ENCODE peak calls at places on chromosomes 12 and 14, in seven cellular contexts. Z is kidney, K is WTC11, I is endothelial cell, E is fibroblast of lung, A is pancreas, G is heart left ventricle. H is an unnamed sample.

GRCh38 chr14:100873083-100873482 is 30.4 kb downstream of the RTL1 start:
- DNase-seq in I (no peak), Z (peak), E (no peak), G (no peak), A (no peak), K (no peak), H (no peak)

GRCh38 chr12:33617218-33617617 is 177.6 kb upstream of the SYT10 start:
- DNase-seq in I (no peak), Z (no peak), G (no peak), K (no peak), A (no peak), E (no peak), H (no peak)

GRCh38 chr14:23005861-23006534 is 3.9 kb downstream of the C14orf93 start:
- DNase-seq in G (no peak), I (no peak), E (no peak), K (no peak), A (no peak), Z (no peak), H (no peak)

GRCh38 chr14:91281346-91281745 is 36.8 kb upstream of the GPR68 start:
- DNase-seq in I (no peak), A (no peak), G (no peak), E (no peak), K (no peak), Z (no peak), H (no peak)

GRCh38 chr12:115930336-115930735 is 347.2 kb downstream of the MED13L start:
- DNase-seq in G (no peak), Z (no peak), I (no peak), E (no peak), A (no peak), K (no peak), H (no peak)

GRCh38 chr12:100375023-100375737 is 18.3 kb downstream of the SLC17A8 start:
- DNase-seq in A (no peak), E (peak), G (peak), K (no peak), Z (no peak), I (no peak), H (no peak)

GRCh38 chr12:70317781-70318180 is 48.3 kb upstream of the KCNMB4 start:
- DNase-seq in K (no peak), Z (no peak), A (no peak), G (no peak), I (no peak), E (no peak), H (no peak)

GRCh38 chr12:29164477-29165163 is 15.5 kb downstream of the FAR2 start:
- DNase-seq in E (peak), K (no peak), A (no peak), Z (no peak), I (no peak), G (no peak), H (no peak)

GRCh38 chr14:64569108-64570045 is 19.6 kb downstream of the PPP1R36 start:
- DNase-seq in G (peak), I (no peak), E (peak), A (no peak), Z (peak), K (no peak), H (no peak)

GRCh38 chr12:125890366-125890905 is 825.2 kb downstream of the AACS start:
- DNase-seq in A (no peak), E (no peak), K (no peak), I (no peak), G (no peak), Z (no peak), H (no peak)

GRCh38 chr14:101554991-101555668 is 6.2 kb upstream of the DIO3 start:
- DNase-seq in I (no peak), A (no peak), K (no peak), G (no peak), Z (peak), E (no peak), H (no peak)

GRCh38 chr12:79818856-79819255 is 116.0 kb downstream of the PPP1R12A start:
- DNase-seq in E (no peak), G (no peak), Z (no peak), I (no peak), K (no peak), A (no peak), H (no peak)

GRCh38 chr14:76715102-76715926 is 46.0 kb upstream of the VASH1 start:
- DNase-seq in I (no peak), K (no peak), Z (no peak), A (no peak), E (no peak), G (peak), H (no peak)

GRCh38 chr14:47678993-47679392 is 3.6 kb upstream of the MDGA2 start:
- DNase-seq in G (no peak), E (no peak), I (no peak), A (no peak), K (no peak), Z (no peak), H (no peak)

GRCh38 chr12:70692681-70693288 is 55.6 kb upstream of the PTPRB start:
- DNase-seq in K (no peak), Z (no peak), I (no peak), G (no peak), A (no peak), E (peak), H (no peak)

GRCh38 chr12:10067942-10068341 is 30.8 kb downstream of the CLEC1A start:
- DNase-seq in Z (no peak), A (no peak), G (peak), I (peak), K (no peak), E (no peak), H (no peak)

GRCh38 chr14:91100086-91100485 is 13.8 kb upstream of the DGLUCY start:
- DNase-seq in K (no peak), Z (no peak), A (no peak), I (no peak), G (no peak), E (no peak), H (no peak)

GRCh38 chr12:123150804-123151678 is at the start of gene PITPNM2:
- DNase-seq in G (peak), A (peak), K (peak), Z (peak), E (peak), I (peak), H (no peak)

GRCh38 chr14:60226296-60226695 is 22.7 kb upstream of the PPM1A start:
- DNase-seq in G (no peak), K (no peak), A (no peak), I (no peak), Z (no peak), E (no peak), H (no peak)

DNA sequence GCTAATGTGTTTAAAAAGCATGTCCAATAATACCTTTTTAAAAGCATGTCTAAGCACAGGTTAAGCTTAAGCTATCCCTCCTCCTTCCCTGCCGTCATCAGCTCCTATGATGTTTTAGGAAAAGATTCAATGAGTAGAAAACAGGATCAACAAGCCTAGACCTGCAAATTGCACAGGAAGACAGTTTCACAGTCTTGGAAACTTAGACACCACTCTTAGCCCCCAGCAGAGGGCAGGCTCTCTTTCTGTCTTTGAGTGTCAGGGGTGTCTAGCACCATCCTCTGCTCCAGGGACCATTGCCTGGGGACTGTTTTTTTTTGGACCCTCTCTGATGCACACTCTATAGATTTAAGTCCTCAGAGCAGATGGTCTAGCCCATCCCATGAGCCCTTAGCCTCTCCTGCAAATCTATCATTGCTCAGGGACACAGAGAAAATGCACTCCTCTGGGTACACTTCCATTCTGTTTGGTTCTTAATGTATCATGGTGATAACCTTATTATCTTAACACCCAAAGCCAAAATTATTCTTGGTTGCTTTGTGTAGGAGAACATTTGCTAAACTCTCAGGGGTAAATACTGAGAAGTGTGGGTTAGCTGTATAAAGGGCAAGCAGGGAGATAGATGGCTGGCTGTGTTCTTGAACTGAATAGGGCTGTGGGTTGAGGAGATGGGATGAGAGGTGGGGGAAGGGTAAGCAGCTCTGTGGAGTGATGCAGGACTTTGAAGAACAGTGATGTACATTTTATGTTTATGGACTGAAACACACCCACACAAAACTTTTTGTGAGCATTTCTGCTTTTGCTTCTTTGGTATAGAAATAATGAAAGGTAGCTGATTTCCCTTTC is 259.9 kb upstream of the DDHD1 start:
- DNase-seq in A (no peak), K (no peak), G (no peak), Z (no peak), E (no peak), I (no peak), H (no peak)
- TF ChIP-seq CTCF in A (no peak), K (no peak), G (no peak), Z (peak), E (peak), I (peak), H (no peak)

DNA sequence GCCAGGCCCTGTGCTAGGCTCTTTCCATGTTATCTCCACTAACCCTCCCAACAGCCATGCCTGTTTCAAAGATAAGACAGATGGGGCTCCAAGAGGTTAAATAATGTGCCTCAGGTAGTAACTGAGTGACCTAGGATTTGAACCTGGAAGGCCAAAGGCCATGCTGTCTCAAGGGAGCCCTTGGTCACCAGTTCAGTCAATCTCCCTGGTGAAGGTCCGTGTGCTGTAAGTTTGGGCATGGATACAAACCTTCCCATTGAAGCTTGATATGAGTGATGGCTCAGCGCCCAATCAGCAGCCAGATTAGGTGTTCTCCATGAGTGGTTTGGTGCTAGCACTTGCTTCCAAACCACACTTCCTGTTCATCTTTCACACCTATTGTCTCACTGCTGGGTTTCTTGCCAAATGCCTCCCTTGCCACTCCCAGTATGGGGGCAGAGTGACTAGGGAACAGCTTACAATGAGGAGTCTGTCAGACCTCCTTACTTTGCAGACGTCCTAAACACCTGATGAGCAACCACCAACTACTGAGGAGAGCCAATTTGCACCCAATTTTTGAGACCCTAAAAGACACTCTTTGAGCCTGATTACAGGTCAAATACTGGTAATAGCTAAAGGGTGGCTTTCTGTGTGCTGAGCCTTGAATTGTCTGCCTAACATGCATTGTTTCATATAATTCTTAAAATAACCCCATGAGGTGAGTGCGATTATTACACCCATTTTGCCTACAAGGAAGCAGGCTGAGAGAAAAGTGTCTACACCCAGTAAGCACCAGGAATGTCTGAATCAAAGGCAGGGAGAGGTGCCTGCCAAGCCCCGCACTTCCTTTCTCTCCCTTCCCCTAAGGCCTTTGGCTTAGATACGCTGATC is 48.5 kb upstream of the FOS start:
- DNase-seq in E (no peak), I (no peak), A (no peak), G (peak), K (no peak), Z (peak), H (no peak)
- TF ChIP-seq CTCF in E (peak), I (peak), A (no peak), G (no peak), K (no peak), Z (no peak), H (no peak)

GRCh38 chr14:85317491-85318021 is 212.4 kb upstream of the FLRT2 start:
- DNase-seq in A (no peak), I (no peak), K (no peak), Z (no peak), E (no peak), G (no peak), H (no peak)
- TF ChIP-seq CTCF in A (no peak), I (no peak), K (no peak), Z (no peak), E (no peak), G (no peak), H (no peak)

GRCh38 chr12:106323537-106323936 is 21.0 kb downstream of the TCP11L2 start:
- DNase-seq in I (no peak), G (no peak), A (no peak), K (no peak), E (no peak), Z (no peak), H (no peak)

GRCh38 chr12:106315523-106315922 is 13.0 kb downstream of the TCP11L2 start:
- DNase-seq in A (no peak), K (no peak), G (no peak), Z (no peak), I (no peak), E (no peak), H (no peak)

GRCh38 chr12:106317406-106318082 is 15.0 kb downstream of the TCP11L2 start:
- DNase-seq in G (no peak), E (no peak), I (no peak), Z (no peak), K (no peak), A (no peak), H (no peak)

DNA sequence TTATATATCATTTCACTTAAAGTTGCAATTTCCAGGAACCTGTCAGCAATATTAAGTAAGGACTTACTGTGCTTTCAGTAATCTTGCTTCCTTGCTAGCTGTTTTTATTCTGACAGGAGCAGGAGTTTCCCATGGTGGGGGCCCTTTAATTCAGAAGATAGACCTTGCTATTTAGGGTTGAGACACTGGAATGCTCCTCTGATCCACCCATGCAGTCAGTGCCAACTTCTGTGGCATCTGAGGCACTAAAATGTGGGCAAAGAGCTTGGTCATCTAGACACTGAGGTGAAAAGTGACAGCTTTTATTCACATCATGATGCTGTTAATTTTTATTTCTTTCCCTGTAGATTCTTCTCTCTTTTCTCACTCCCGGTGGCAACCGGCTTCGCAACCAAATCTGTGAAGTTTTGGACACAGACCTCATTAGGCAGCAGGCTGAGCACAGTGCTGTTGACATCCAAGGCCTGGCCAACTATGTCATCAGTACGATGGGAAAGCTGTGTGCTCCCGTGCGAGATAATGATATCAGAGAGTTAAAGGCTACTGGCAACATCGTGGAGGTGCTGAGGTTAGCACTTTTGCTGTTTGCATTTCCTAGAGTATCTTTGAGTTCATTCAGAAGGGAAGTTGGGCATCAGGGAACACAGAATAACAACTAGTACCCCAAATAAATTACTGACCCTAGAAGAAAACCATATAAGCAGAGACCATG is 18.8 kb downstream of the TCP11L2 start:
- DNase-seq in E (no peak), I (no peak), A (no peak), K (no peak), G (no peak), Z (no peak), H (no peak)
- TF ChIP-seq CTCF in E (no peak), I (no peak), A (no peak), K (no peak), G (no peak), Z (no peak), H (no peak)

DNA sequence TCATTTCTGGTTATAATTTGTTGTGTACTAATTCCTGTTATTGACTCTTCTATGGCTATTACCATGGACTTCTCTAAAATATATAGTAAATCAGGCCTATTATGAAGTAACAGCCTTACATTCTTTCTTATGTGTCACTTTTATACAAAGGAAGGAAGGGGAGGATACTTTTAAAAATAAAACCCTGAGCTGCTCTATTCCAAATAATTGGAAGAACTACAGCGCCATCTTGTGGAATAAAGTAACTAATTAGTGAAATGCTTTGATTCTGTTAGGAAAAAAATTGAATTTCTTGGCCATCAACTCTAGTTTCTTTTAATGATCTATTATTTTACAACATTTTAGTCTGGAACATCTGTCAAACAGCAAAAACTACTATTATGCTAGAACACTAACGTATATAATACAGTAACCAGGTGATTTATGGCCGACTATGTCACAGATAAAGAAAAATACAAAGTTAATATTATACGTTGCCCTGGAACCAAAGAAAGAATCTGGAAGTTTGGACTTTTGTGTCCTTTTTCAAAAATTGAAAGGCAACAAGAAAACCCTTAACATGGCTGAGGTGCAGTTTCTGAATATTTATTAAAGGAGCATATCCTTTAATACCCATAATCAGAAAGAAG is 55.0 kb upstream of the NELL2 start:
- DNase-seq in E (peak), A (no peak), G (no peak), Z (no peak), I (no peak), K (no peak), H (no peak)
- TF ChIP-seq CTCF in E (peak), A (peak), G (peak), Z (peak), I (peak), K (peak), H (no peak)

GRCh38 chr14:51131516-51131915 is 36.6 kb upstream of the TRIM9 start:
- DNase-seq in Z (no peak), K (no peak), G (no peak), E (no peak), A (no peak), I (no peak), H (no peak)

GRCh38 chr14:51129130-51129529 is 34.2 kb upstream of the TRIM9 start:
- DNase-seq in E (no peak), A (no peak), Z (no peak), I (no peak), G (no peak), K (no peak), H (no peak)
- TF ChIP-seq CTCF in E (no peak), A (no peak), Z (no peak), I (no peak), G (no peak), K (no peak), H (no peak)

GRCh38 chr14:54221971-54222370 is 174.8 kb upstream of the CDKN3 start:
- DNase-seq in A (no peak), G (no peak), I (no peak), Z (no peak), E (no peak), K (peak), H (no peak)
- TF ChIP-seq CTCF in A (no peak), G (no peak), I (no peak), Z (no peak), E (no peak), K (no peak), H (no peak)

DNA sequence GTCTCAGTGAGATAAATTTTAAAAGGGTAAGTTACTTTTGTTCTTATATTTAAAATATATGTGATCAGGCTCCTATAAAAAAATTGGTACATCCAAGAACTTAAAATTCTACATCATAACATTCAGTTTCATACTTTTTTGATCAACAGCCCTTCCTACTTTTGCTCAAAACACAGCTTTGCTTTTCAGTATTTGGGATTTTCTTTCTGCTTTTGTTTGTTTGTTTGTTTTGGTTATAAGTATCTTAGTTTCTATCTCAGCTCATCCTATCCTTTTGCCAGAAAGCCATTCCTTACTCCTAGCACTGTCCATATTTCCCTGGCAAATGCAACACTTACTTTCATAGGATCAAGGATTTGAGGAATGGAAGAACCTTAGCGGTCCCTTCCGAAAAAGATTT is 4.7 kb upstream of the PCED1B start:
- DNase-seq in I (no peak), K (no peak), A (no peak), Z (no peak), G (no peak), E (no peak), H (no peak)
- TF ChIP-seq CTCF in I (no peak), K (no peak), A (no peak), Z (no peak), G (no peak), E (no peak), H (no peak)

GRCh38 chr14:99441157-99441870 is 39.3 kb downstream of the SETD3 start:
- DNase-seq in E (no peak), A (no peak), G (no peak), K (peak), I (peak), Z (no peak), H (no peak)
- TF ChIP-seq CTCF in E (no peak), A (no peak), G (no peak), K (no peak), I (peak), Z (no peak), H (no peak)

H was measured in omental fat pad.